ENCODE peak calls at places on chromosomes 11 and 22, in four cellular contexts. S is neuronal stem cell, T is H9, L is H1. Q is an unnamed sample.
A peak's percentile ranks its signal among the peaks of the same experiment; 100 is the strongest.

GRCh38 chr11:42812408-42812807 is 499.4 kb upstream of the API5 start:
- DNase-seq in S (no peak), T (no peak), L (no peak), Q (no peak)

GRCh38 chr11:85845052-85845631 is 10.0 kb upstream of the CCDC83 start:
- DNase-seq in S (no peak), T (no peak), L (no peak), Q (no peak)

GRCh38 chr11:73242291-73243092 is 24.4 kb downstream of the P2RY2 start:
- DNase-seq in S (peak; percentile 78), T (peak; percentile 91), L (no peak), Q (peak; percentile 77)

GRCh38 chr22:46352691-46353386 is 17.3 kb downstream of the TRMU start:
- DNase-seq in S (no peak), T (peak; percentile 26), L (no peak), Q (peak; percentile 18)

GRCh38 chr11:57434640-57435546 is 8.0 kb upstream of the SLC43A3 start:
- DNase-seq in S (no peak), T (no peak), L (no peak), Q (peak; percentile 98)

GRCh38 chr22:29201722-29202230 is 3.9 kb upstream of the EMID1 start:
- DNase-seq in S (no peak), T (no peak), L (no peak), Q (no peak)

GRCh38 chr11:64688534-64688982 is 34.4 kb downstream of the NRXN2 start:
- DNase-seq in S (peak; percentile 93), T (peak; percentile 95), L (peak; percentile 90), Q (peak; percentile 91)

GRCh38 chr22:42142771-42143461 is 12.3 kb upstream of the CYP2D6 start:
- DNase-seq in S (no peak), T (no peak), L (no peak), Q (no peak)

GRCh38 chr11:46363455-46363920 is 16.2 kb downstream of the DGKZ start:
- DNase-seq in S (no peak), T (no peak), L (no peak), Q (peak; percentile 62)

GRCh38 chr11:95459268-95460040 is 228.5 kb upstream of the SESN3 start:
- DNase-seq in S (no peak), T (no peak), L (no peak), Q (no peak)

GRCh38 chr11:131036544-131036943 is 120.3 kb upstream of the SNX19 start:
- DNase-seq in S (no peak), T (no peak), L (no peak), Q (peak; percentile 6)

GRCh38 chr22:38298312-38299000 is 18.8 kb downstream of the CSNK1E start:
- DNase-seq in S (no peak), T (peak; percentile 74), L (no peak), Q (peak; percentile 62)

GRCh38 chr11:58394195-58394594 is 12.5 kb downstream of the OR5B3 start:
- DNase-seq in S (no peak), T (no peak), L (no peak), Q (peak; percentile 8)

GRCh38 chr22:46090051-46090591 is 60.2 kb upstream of the PPARA start:
- DNase-seq in S (no peak), T (no peak), L (no peak), Q (no peak)

GRCh38 chr22:27913162-27913741 is 5.8 kb downstream of the PITPNB start:
- DNase-seq in S (no peak), T (no peak), L (no peak), Q (peak; percentile 81)

GRCh38 chr22:29190915-29191314 is 14.8 kb upstream of the EMID1 start:
- DNase-seq in S (no peak), T (no peak), L (no peak), Q (no peak)

GRCh38 chr22:29098296-29098695 is 25.5 kb downstream of the KREMEN1 start:
- DNase-seq in S (no peak), T (no peak), L (no peak), Q (no peak)

GRCh38 chr22:20080445-20080775 is 369 bp downstream of the DGCR8 start:
- DNase-seq in S (peak; percentile 58), T (peak; percentile 52), L (no peak), Q (peak; percentile 77)

GRCh38 chr11:35539256-35539655 is 13.8 kb upstream of the PAMR1 start:
- DNase-seq in S (no peak), T (no peak), L (no peak), Q (no peak)
- H3K14ac ChIP-seq in S (no peak overlapping the region), T (no peak overlapping the region), L (no peak overlapping the region), Q (no peak overlapping the region)

DNA sequence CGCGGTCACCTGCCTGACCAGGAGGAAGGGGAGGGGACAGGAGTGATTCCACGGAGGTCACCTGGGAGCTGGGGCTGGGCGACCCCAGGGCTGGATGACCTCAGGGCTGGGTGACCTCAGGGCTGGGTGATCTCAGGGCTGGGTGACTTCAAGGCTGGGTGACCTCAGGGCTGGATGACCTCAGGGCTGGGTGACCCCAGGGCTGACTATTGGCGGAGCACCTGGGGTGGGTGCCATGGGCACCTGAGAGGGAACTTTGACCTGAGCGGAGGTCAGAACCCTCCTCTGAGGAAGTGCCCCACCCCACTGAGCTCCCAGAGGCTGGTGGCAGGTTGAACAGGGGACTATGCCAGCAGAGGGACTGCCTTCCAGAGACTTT is 11.8 kb upstream of the MPPED1 start:
- DNase-seq in S (no peak), T (no peak), L (no peak), Q (no peak)
- H2BK12ac ChIP-seq in S (peak overlapping the region; percentile 68), T (no peak overlapping the region), L (no peak overlapping the region), Q (no peak overlapping the region)

DNA sequence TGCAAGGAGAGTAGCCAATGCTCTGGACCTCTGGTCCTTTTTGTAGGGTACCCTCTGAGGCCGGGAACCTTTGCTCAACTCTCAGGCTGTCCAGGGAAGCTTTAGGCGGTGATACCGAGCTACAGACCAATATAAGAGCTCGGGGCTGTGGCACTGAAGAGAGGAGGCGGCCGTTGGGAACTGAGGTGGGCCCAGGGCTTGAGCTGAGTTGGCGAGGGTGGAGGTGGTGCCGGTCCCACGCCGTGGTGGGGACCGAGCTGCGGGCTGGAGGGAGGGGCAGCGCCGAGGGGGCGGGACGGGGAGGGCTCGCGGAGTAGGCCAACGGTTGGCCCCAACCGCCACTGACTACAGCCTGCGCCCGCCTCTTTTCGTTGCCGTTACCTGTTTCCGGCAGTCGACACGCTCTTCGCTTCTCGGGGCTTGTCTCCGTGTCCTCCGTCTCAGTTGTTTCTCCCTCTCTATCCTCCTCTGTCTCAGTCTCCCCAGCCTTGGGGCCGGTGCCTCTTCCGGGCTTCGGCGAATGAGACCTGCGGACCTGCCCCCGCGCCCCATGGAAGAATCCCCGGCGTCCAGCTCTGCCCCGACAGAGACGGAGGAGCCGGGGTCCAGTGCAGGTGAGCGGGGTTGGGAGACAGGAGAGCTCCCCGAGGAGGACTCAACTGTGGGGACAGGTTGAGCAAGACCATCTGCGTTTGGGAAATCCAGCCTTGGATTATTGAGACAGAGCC is at the start of gene NEU3:
- DNase-seq in S (peak; percentile 51), T (peak; percentile 89), L (peak; percentile 63), Q (peak; percentile 72)
- H3K23ac ChIP-seq in S (peak within 1 kb of the TSS; percentile 87), T (no peak within 1 kb of the TSS), L (no peak within 1 kb of the TSS), Q (no peak within 1 kb of the TSS)

DNA sequence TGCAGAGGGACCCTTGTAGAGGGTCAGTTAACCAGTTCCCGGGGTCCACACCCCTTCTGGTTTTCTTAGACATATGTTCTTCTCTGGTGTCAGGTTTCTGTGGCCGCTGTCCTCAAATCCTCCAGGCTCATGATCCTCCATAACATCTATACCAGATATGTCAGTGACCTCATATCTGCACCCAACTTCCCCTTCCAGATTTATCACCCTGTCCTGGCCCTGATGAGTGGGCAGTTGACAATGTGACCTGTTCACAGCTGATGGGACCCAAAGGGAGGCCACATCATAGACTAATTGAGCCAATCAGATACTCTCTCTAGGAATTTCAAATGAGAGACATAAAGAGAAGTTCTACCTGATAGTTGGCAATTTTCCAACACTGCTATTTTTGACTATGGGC is 5.1 kb downstream of the DKK3 start:
- DNase-seq in S (no peak), T (no peak), L (no peak), Q (no peak)
- H3K14ac ChIP-seq in S (no peak overlapping the region), T (no peak overlapping the region), L (no peak overlapping the region), Q (no peak overlapping the region)

DNA sequence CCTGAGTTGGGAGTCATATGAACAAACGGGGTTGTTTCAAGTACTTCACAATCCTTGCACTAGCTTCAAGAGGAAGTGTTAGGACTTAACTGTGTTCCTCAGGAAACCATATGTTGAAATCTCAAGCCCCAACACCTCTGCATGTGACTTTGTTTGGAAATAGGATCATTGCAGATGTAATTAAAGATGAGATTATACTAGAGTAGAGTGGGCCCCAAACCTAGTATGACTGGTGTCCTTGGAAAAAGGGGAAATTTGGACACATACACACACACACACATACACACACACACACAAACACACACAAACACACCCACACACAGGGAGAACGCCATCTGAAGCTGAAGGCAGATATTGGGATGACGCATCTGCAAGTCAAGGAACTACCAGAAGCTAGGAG is 6.4 kb upstream of the CEP295 start:
- DNase-seq in S (no peak), T (no peak), L (no peak), Q (no peak)
- H2BK12ac ChIP-seq in S (no peak overlapping the region), T (no peak overlapping the region), L (no peak overlapping the region), Q (no peak overlapping the region)

DNA sequence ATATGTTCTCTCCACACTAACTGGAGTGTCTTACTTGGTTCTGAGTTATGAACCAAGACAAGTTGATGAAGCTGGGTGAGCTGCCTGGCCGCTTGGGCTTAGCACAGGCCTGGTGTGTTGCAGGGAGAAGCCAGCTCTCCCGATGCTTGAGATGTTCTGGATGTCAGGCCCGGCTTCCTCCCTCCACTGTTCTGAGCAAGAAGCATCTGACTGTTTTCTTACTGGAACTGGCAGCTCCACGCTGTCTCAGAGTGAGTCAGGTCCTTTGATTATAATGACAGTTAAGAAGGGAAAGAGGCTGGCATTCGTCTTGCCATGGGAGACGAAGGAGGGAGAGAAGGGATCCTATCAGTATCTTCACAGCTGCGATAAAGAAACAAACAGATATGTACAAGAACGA is 46.5 kb upstream of the CRTAM start:
- DNase-seq in S (no peak), T (no peak), L (no peak), Q (peak; percentile 74)
- H3K23ac ChIP-seq in S (no peak overlapping the region), T (no peak overlapping the region), L (no peak overlapping the region), Q (no peak overlapping the region)

GRCh38 chr11:123144707-123145106 is 50.3 kb downstream of the CLMP start:
- DNase-seq in S (no peak), T (no peak), L (no peak), Q (no peak)

GRCh38 chr11:123143476-123143875 is 51.6 kb downstream of the CLMP start:
- DNase-seq in S (no peak), T (no peak), L (no peak), Q (peak; percentile 28)

GRCh38 chr11:123145661-123146060 is 49.4 kb downstream of the CLMP start:
- DNase-seq in S (no peak), T (no peak), L (no peak), Q (no peak)

GRCh38 chr11:123145220-123145619 is 49.8 kb downstream of the CLMP start:
- DNase-seq in S (no peak), T (no peak), L (no peak), Q (peak; percentile 97)

DNA sequence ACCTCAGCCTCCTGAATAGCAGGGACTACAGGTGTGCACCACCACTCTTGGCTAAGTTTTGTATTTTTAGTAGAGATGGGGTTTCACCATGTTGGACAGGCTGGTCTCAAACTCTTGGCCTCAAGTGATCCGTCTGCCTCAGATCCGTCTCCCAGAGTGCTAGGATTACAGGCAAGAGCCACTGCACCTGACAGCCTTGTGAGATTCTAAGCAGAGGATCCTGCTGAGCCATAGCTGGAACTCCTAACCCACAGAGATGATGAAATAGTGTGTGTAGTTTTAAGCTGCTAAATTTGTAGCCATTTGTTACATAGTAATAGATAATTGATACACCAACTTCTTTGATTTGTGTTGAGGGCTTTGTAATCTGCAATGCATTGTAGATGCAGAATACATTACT is 51.1 kb downstream of the CLMP start:
- DNase-seq in S (no peak), T (no peak), L (no peak), Q (no peak)
- H3K14ac ChIP-seq in S (no peak overlapping the region), T (no peak overlapping the region), L (no peak overlapping the region), Q (no peak overlapping the region)